ENCODE peak calls at places on chromosomes 11 and 22, in six cellular contexts. N is psoas muscle, I is endothelial cell of umbilical vein, O is GM23248, S is immature natural killer cell, C is caudate nucleus. F is an unnamed sample.

GRCh38 chr11:79193663-79194062 is 247.2 kb downstream of the TENM4 start:
- DNase-seq in S (no peak), N (no peak), I (no peak), C (no peak), O (no peak), F (no peak)

GRCh38 chr22:27480487-27480886 is 321.1 kb downstream of the MN1 start:
- DNase-seq in O (no peak), I (no peak), S (no peak), N (no peak), C (peak; percentile 20), F (no peak)

GRCh38 chr11:72589802-72590761 is 84.1 kb downstream of the PDE2A start:
- DNase-seq in O (peak; percentile 44), C (no peak), S (peak; percentile 31), I (peak; percentile 35), N (no peak), F (no peak)

GRCh38 chr11:77695417-77695816 is 57.8 kb upstream of the CLNS1A start:
- DNase-seq in N (no peak), C (no peak), I (peak; percentile 22), O (no peak), S (no peak), F (no peak)

GRCh38 chr11:55106391-55106790 is 155.6 kb upstream of the TRIM48 start:
- DNase-seq in C (no peak), I (no peak), S (no peak), O (no peak), N (no peak), F (no peak)

GRCh38 chr11:92269021-92269420 is 44.4 kb downstream of the FAT3 start:
- DNase-seq in S (no peak), C (no peak), I (peak; percentile 67), O (peak; percentile 64), N (no peak), F (no peak)

GRCh38 chr11:8922691-8923090 is 10.1 kb downstream of the C11orf16 start:
- DNase-seq in C (no peak), O (no peak), S (no peak), I (no peak), N (no peak), F (no peak)

GRCh38 chr11:64566042-64566914 is 24.7 kb upstream of the SLC22A12 start:
- DNase-seq in O (peak; percentile 88), N (no peak), C (peak; percentile 23), I (peak; percentile 65), S (no peak), F (peak; percentile 96)

GRCh38 chr11:47398551-47398950 is 9.8 kb upstream of the SLC39A13 start:
- DNase-seq in N (peak; percentile 34), S (no peak), I (no peak), O (no peak), C (no peak), F (peak; percentile 58)

GRCh38 chr11:87675993-87676392 is 499.2 kb downstream of the RAB38 start:
- DNase-seq in C (no peak), N (no peak), S (no peak), O (no peak), I (no peak), F (no peak)

GRCh38 chr11:75249704-75250103 is 9.1 kb downstream of the TPBGL start:
- DNase-seq in S (no peak), O (no peak), N (no peak), C (no peak), I (no peak), F (no peak)

GRCh38 chr11:74466916-74467885 is at the start of gene KCNE3:
- DNase-seq in S (no peak), I (peak; percentile 13), N (peak; percentile 68), O (peak; percentile 44), C (peak; percentile 14), F (peak; percentile 81)

GRCh38 chr11:134470238-134470637 is 58.2 kb upstream of the B3GAT1 start:
- DNase-seq in C (no peak), O (no peak), I (no peak), S (no peak), N (no peak), F (peak; percentile 46)

GRCh38 chr22:37256075-37256726 is 12.1 kb upstream of the RAC2 start:
- DNase-seq in C (no peak), I (no peak), O (no peak), S (no peak), N (no peak), F (no peak)

F was measured in osteoblast.